ENCODE peak calls at places on chromosome 12, in eight cellular contexts. K, M, V, H, L, R, G and X are unnamed samples.

GRCh38 chr12:11765421-11765816 is 115.9 kb downstream of the ETV6 start:
- DNase-seq in K (no peak), M (no peak), V (no peak), H (no peak), L (no peak), R (no peak), G (no peak), X (no peak)

GRCh38 chr12:67211029-67211428 is 58.1 kb upstream of the CAND1 start:
- DNase-seq in K (no peak), M (no peak), V (no peak), H (no peak), L (no peak), R (no peak), G (no peak), X (no peak)

GRCh38 chr12:51801027-51801426 is 47.5 kb downstream of the FIGNL2 start:
- DNase-seq in K (no peak), M (no peak), V (no peak), H (no peak), L (no peak), R (no peak), G (no peak), X (no peak)

GRCh38 chr12:114744696-114745095 is 60.7 kb upstream of the TBX3 start:
- DNase-seq in K (no peak), M (no peak), V (no peak), H (no peak), L (no peak), R (no peak), G (no peak), X (no peak)

GRCh38 chr12:111271674-111272418 is 97.0 kb downstream of the PHETA1 start:
- DNase-seq in K (peak; percentile 25), M (no peak), V (no peak), H (no peak), L (no peak), R (no peak), G (no peak), X (no peak)

GRCh38 chr12:105382771-105383632 is 52.5 kb downstream of the C12orf75 start:
- DNase-seq in K (peak; percentile 82), M (peak; percentile 77), V (peak; percentile 74), H (peak; percentile 14), L (peak; percentile 47), R (no peak), G (peak; percentile 9), X (peak; percentile 16)

GRCh38 chr12:117328556-117329100 is 32.8 kb downstream of the NOS1 start:
- DNase-seq in K (peak; percentile 58), M (no peak), V (no peak), H (no peak), L (no peak), R (no peak), G (no peak), X (no peak)

GRCh38 chr12:94271351-94271750 is 123.0 kb downstream of the PLXNC1 start:
- DNase-seq in K (no peak), M (peak; percentile 27), V (no peak), H (no peak), L (no peak), R (no peak), G (no peak), X (no peak)

GRCh38 chr12:106321139-106321850 is 18.8 kb downstream of the TCP11L2 start:
- DNase-seq in K (no peak), M (no peak), V (no peak), H (no peak), L (no peak), R (no peak), G (no peak), X (no peak)

GRCh38 chr12:89092297-89092696 is 260.0 kb downstream of the DUSP6 start:
- DNase-seq in K (no peak), M (no peak), V (no peak), H (no peak), L (no peak), R (no peak), G (no peak), X (no peak)

GRCh38 chr12:118900954-118901353 is 80.4 kb upstream of the SRRM4 start:
- DNase-seq in K (no peak), M (no peak), V (no peak), H (no peak), L (no peak), R (no peak), G (no peak), X (no peak)

GRCh38 chr12:79251356-79251755 is 386.8 kb downstream of the SYT1 start:
- DNase-seq in K (no peak), M (no peak), V (peak; percentile 27), H (no peak), L (no peak), R (no peak), G (no peak), X (no peak)

GRCh38 chr12:52195065-52195730 is 3.4 kb upstream of the KRT80 start:
- DNase-seq in K (no peak), M (no peak), V (no peak), H (no peak), L (no peak), R (no peak), G (no peak), X (peak; percentile 63)

GRCh38 chr12:90653051-90653450 is 301.9 kb downstream of the CCER1 start:
- DNase-seq in K (no peak), M (peak; percentile 11), V (no peak), H (no peak), L (no peak), R (no peak), G (no peak), X (no peak)

GRCh38 chr12:123286997-123287396 is 15.3 kb upstream of the CDK2AP1 start:
- DNase-seq in K (no peak), M (no peak), V (no peak), H (no peak), L (no peak), R (no peak), G (no peak), X (no peak)

GRCh38 chr12:130591736-130592135 is 124.4 kb downstream of the RIMBP2 start:
- DNase-seq in K (no peak), M (no peak), V (no peak), H (no peak), L (no peak), R (no peak), G (no peak), X (no peak)

GRCh38 chr12:95633671-95634465 is 82.6 kb upstream of the USP44 start:
- DNase-seq in K (peak; percentile 78), M (peak; percentile 70), V (no peak), H (no peak), L (peak; percentile 55), R (no peak), G (no peak), X (no peak)

GRCh38 chr12:63905523-63905922 is 61.0 kb downstream of the SRGAP1 start:
- DNase-seq in K (peak; percentile 58), M (no peak), V (peak; percentile 91), H (no peak), L (no peak), R (no peak), G (no peak), X (no peak)

GRCh38 chr12:121796855-121797751 is 3.6 kb upstream of the RHOF start:
- DNase-seq in K (no peak), M (peak; percentile 95), V (peak; percentile 85), H (peak; percentile 76), L (no peak), R (peak; percentile 69), G (no peak), X (no peak)

GRCh38 chr12:47110706-47111391 is 31.1 kb upstream of the AMIGO2 start:
- DNase-seq in K (no peak), M (no peak), V (no peak), H (no peak), L (no peak), R (no peak), G (no peak), X (no peak)

GRCh38 chr12:19428261-19428660 is 11.0 kb upstream of the AEBP2 start:
- DNase-seq in K (no peak), M (no peak), V (no peak), H (no peak), L (no peak), R (no peak), G (no peak), X (peak; percentile 1)

GRCh38 chr12:47775100-47775911 is 2.3 kb downstream of the SLC48A1 start:
- DNase-seq in K (peak; percentile 46), M (no peak), V (peak; percentile 64), H (no peak), L (no peak), R (peak; percentile 65), G (no peak), X (peak; percentile 76)

GRCh38 chr12:20398720-20399119 is 30.4 kb downstream of the PDE3A start:
- DNase-seq in K (no peak), M (no peak), V (no peak), H (no peak), L (no peak), R (no peak), G (no peak), X (no peak)

GRCh38 chr12:92144631-92145480 is 790 bp downstream of the BTG1 start:
- DNase-seq in K (peak; percentile 57), M (peak; percentile 84), V (peak; percentile 66), H (peak; percentile 42), L (no peak), R (peak; percentile 70), G (peak; percentile 46), X (peak; percentile 4)

GRCh38 chr12:57846285-57846576 is 298 bp downstream of the CTDSP2 start:
- DNase-seq in K (no peak), M (no peak), V (no peak), H (peak; percentile 63), L (no peak), R (no peak), G (no peak), X (no peak)

GRCh38 chr12:52190860-52191729 is 719 bp downstream of the KRT80 start:
- DNase-seq in K (no peak), M (no peak), V (peak; percentile 35), H (no peak), L (no peak), R (no peak), G (no peak), X (no peak)